ENCODE peak calls at places on chromosomes 12 and 14, in five cellular contexts. I is OCI-LY7, D is MM.1S, C is psoas muscle, V is BE2C. R is an unnamed sample. For H3K4me1 and H3K36me3, the result is how much of the 10 kb centered on the place peaks cover.

GRCh38 chr12:127145929-127146789 is 1120.8 kb upstream of the TMEM132C start:
- DNase-seq in I (no peak), D (no peak), C (peak), V (peak), R (no peak)

GRCh38 chr12:111193511-111193910 is 175.4 kb downstream of the PHETA1 start:
- DNase-seq in I (no peak), D (no peak), C (no peak), V (no peak), R (no peak)

GRCh38 chr14:93946104-93946503 is 19.0 kb downstream of the FAM181A start:
- DNase-seq in I (no peak), D (no peak), C (peak), V (no peak), R (no peak)

GRCh38 chr14:101719708-101720107 is 41.8 kb upstream of the PPP2R5C start:
- DNase-seq in I (no peak), D (no peak), C (peak), V (no peak), R (no peak)

GRCh38 chr14:64614214-64614613 is 64.5 kb downstream of the PPP1R36 start:
- DNase-seq in I (no peak), D (no peak), C (no peak), V (no peak), R (no peak)

GRCh38 chr12:29429999-29430698 is 49.2 kb upstream of the ERGIC2 start:
- DNase-seq in I (peak), D (no peak), C (no peak), V (peak), R (no peak)

GRCh38 chr12:6647083-6647604 is at the start of gene ACRBP:
- DNase-seq in I (peak), D (peak), C (peak), V (peak), R (no peak)

GRCh38 chr12:10967409-10967808 is 19.3 kb downstream of the TAS2R50 start:
- DNase-seq in I (no peak), D (no peak), C (no peak), V (no peak), R (no peak)

GRCh38 chr12:121713257-121714155 is 954 bp downstream of the TMEM120B start:
- DNase-seq in I (no peak), D (no peak), C (peak), V (no peak), R (no peak)

GRCh38 chr14:21860172-21860571 is 186.6 kb upstream of the OR4E1 start:
- DNase-seq in I (peak), D (peak), C (no peak), V (no peak), R (no peak)

GRCh38 chr14:94964931-94965330 is 192.4 kb downstream of the DICER1 start:
- DNase-seq in I (no peak), D (no peak), C (no peak), V (no peak), R (no peak)

GRCh38 chr14:22976620-22977433 is 5.5 kb downstream of the AJUBA start:
- DNase-seq in I (peak), D (no peak), C (no peak), V (no peak), R (no peak)

GRCh38 chr14:99952039-99952438 is 113.2 kb upstream of the EVL start:
- DNase-seq in I (no peak), D (no peak), C (no peak), V (no peak), R (no peak)

GRCh38 chr14:28407931-28408330 is 358.7 kb upstream of the FOXG1 start:
- DNase-seq in I (no peak), D (no peak), C (no peak), V (no peak), R (no peak)

GRCh38 chr14:63180017-63180416 is 24.2 kb upstream of the RHOJ start:
- DNase-seq in I (no peak), D (no peak), C (peak), V (no peak), R (no peak)

GRCh38 chr14:55433880-55434804 is 6.3 kb downstream of the TBPL2 start:
- DNase-seq in I (no peak), D (no peak), C (no peak), V (no peak), R (no peak)

GRCh38 chr14:89851031-89851430 is 103.5 kb downstream of the EFCAB11 start:
- DNase-seq in I (no peak), D (no peak), C (no peak), V (no peak), R (no peak)

GRCh38 chr14:64741961-64742360 is 37.7 kb downstream of the PLEKHG3 start:
- DNase-seq in I (no peak), D (no peak), C (no peak), V (no peak), R (no peak)

GRCh38 chr14:55301722-55302121 is 30.5 kb downstream of the FBXO34 start:
- DNase-seq in I (no peak), D (no peak), C (no peak), V (peak), R (no peak)

GRCh38 chr12:50256761-50257160 is 26.6 kb downstream of the LIMA1 start:
- DNase-seq in I (no peak), D (no peak), C (no peak), V (no peak), R (no peak)
- H3K4me1 ChIP-seq in I (under half), D (under half), C (under half), V (under half), R (under half)

DNA sequence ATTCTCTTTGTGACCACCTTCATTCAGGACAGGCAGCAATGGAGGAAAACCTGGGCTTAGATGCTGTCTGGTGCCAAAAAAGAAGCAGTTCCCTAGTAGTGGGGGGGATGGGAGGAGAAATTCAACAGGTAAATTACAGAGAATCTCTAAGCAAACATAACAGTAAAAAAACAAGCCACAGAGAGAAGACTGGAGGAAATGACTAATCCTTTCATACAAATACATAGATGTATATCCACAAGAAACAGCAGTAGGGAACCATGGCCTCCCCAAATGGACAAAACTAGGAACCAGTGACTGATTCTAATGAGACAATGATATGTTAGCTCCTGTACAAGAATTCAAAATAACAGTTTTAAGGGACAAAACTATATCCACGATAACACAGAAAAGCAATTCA is 513.0 kb downstream of the NAV3 start:
- DNase-seq in I (no peak), D (no peak), C (no peak), V (no peak), R (no peak)
- TF ChIP-seq CTCF in I (no peak), D (no peak), C (no peak), V (no peak), R (no peak)

GRCh38 chr14:61726772-61727658 is 31.7 kb downstream of the HIF1A start:
- DNase-seq in I (no peak), D (no peak), C (no peak), V (no peak), R (no peak)
- H3K36me3 ChIP-seq in I (half or more), D (under half), C (under half), V (half or more), R (under half)

GRCh38 chr12:88015825-88016224 is 13.4 kb downstream of the C12orf50 start:
- DNase-seq in I (no peak), D (no peak), C (no peak), V (peak), R (no peak)
- H3K4me1 ChIP-seq in I (under half), D (under half), C (under half), V (under half), R (under half)

GRCh38 chr14:25237845-25238244 is 187.9 kb upstream of the STXBP6 start:
- DNase-seq in I (peak), D (no peak), C (no peak), V (no peak), R (no peak)
- TF ChIP-seq CTCF in I (peak), D (no peak), C (no peak), V (no peak), R (no peak)

GRCh38 chr12:53186745-53187144 is 6.0 kb upstream of the CSAD start:
- DNase-seq in I (no peak), D (no peak), C (no peak), V (no peak), R (no peak)
- H3K36me3 ChIP-seq in I (half or more), D (under half), C (under half), V (half or more), R (under half)

GRCh38 chr12:18750087-18750486 is 12.2 kb downstream of the CAPZA3 start:
- DNase-seq in I (no peak), D (no peak), C (no peak), V (no peak), R (no peak)
- H3K4me1 ChIP-seq in I (under half), D (under half), C (under half), V (under half), R (under half)

GRCh38 chr12:119992129-119992705 is 3.2 kb downstream of the BICDL1 start:
- DNase-seq in I (no peak), D (no peak), C (no peak), V (no peak), R (no peak)
- TF ChIP-seq CTCF in I (no peak), D (no peak), C (no peak), V (no peak), R (no peak)

R was measured in thoracic aorta.